ENCODE peak calls at places on chromosomes 13 and 19, in five cellular contexts. A, T, Z, F and B are unnamed samples.

GRCh38 chr19:49689133-49690072 is at the start of gene ADM5:
- DNase-seq in A (no peak), T (no peak), Z (no peak), F (peak), B (no peak)

GRCh38 chr13:29840585-29840984 is 9.8 kb downstream of the UBL3 start:
- DNase-seq in A (no peak), T (no peak), Z (no peak), F (no peak), B (no peak)

GRCh38 chr19:38816131-38816750 is 3.5 kb upstream of the LGALS4 start:
- DNase-seq in A (no peak), T (no peak), Z (no peak), F (no peak), B (no peak)

GRCh38 chr13:78736142-78736541 is 77.2 kb upstream of the OBI1 start:
- DNase-seq in A (no peak), T (no peak), Z (no peak), F (no peak), B (no peak)

GRCh38 chr19:16031872-16032200 is 44.5 kb upstream of the TPM4 start:
- DNase-seq in A (no peak), T (no peak), Z (no peak), F (no peak), B (no peak)

GRCh38 chr19:34500656-34501120 is 19.1 kb downstream of the WTIP start:
- DNase-seq in A (no peak), T (no peak), Z (no peak), F (no peak), B (no peak)

GRCh38 chr19:35357867-35358573 is at the start of gene FFAR3:
- DNase-seq in A (no peak), T (peak), Z (peak), F (no peak), B (peak)

GRCh38 chr19:32863841-32864240 is 5.7 kb downstream of the SLC7A9 start:
- DNase-seq in A (no peak), T (no peak), Z (no peak), F (no peak), B (no peak)

GRCh38 chr13:46469064-46469463 is 82.0 kb upstream of the RUBCNL start:
- DNase-seq in A (no peak), T (no peak), Z (no peak), F (no peak), B (peak)

GRCh38 chr19:6765738-6766356 is 1.4 kb downstream of the SH2D3A start:
- DNase-seq in A (no peak), T (no peak), Z (no peak), F (peak), B (no peak)

GRCh38 chr19:6761053-6761676 is 6.1 kb downstream of the SH2D3A start:
- DNase-seq in A (no peak), T (no peak), Z (no peak), F (no peak), B (no peak)

GRCh38 chr19:6754653-6755463 is 12.4 kb downstream of the SH2D3A start:
- DNase-seq in A (no peak), T (no peak), Z (no peak), F (no peak), B (no peak)

GRCh38 chr19:6766357-6767080 is 716 bp downstream of the SH2D3A start:
- DNase-seq in A (no peak), T (no peak), Z (no peak), F (no peak), B (no peak)

DNA sequence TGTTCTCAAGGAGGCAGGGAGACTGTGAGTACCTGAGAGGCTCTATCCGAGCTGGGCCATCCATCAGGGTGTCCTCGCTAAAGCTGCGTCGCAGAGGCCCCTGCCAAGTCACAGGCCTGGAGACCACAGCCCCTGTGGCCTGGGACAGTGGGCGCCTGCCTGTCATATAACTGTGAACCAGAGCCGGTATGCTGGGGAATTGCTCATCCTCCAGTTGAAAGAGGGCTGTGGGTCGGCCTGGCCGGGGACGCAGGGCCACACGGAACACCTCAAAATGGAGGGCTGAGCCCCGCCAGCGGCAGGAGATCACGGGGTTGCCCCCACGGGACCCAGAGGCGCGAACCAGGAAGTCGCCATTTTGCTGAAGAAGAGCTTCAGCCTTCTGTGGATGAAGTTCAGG is 6.6 kb downstream of the SH2D3A start:
- DNase-seq in A (no peak), T (no peak), Z (no peak), F (no peak), B (no peak)
- H3K4me3 ChIP-seq in A (no peak), T (no peak), Z (no peak), F (no peak), B (no peak)

DNA sequence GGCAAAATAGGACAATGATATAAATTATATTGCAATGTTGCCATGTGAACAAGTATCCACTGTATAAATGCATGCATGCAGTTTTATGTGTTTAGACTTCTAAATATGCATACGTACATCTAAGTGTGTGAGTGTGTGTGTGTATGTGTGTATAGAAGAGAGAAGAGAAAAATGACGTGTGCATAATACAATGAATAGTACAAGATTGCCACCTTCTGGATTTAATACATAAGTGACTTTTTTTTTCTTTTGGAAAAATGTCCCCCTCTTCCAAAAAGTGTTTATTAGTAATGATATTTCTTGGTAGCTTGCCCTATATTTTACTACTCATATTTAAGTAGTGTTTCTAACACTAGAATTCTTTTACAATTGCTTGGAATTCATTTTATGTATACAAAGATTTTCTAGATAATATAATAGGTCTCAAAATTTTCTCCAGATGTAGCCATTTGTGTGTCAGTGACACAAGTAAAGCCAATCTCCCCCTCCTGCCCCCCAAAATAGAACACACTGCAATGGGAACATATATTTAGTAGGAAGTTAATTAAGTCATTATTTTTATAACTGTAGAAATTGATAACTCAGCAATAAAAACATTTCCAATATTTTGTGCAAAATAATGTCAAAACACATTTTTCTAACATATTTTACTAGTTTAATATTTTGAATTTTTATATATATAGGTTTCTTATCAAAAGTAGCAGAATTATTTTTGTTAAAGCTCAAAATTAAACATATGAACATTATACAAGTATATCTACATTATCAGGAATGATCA is 783.3 kb upstream of the ATXN8OS start:
- DNase-seq in A (no peak), T (no peak), Z (no peak), F (no peak), B (peak)
- TF ChIP-seq CTCF in A (no peak), T (no peak), Z (no peak), F (no peak), B (peak)

GRCh38 chr19:51131780-51132680 is 7.3 kb downstream of the SIGLEC9 start:
- DNase-seq in A (no peak), T (peak), Z (peak), F (no peak), B (peak)
- H3K4me3 ChIP-seq in A (no peak), T (no peak), Z (no peak), F (no peak), B (no peak)

DNA sequence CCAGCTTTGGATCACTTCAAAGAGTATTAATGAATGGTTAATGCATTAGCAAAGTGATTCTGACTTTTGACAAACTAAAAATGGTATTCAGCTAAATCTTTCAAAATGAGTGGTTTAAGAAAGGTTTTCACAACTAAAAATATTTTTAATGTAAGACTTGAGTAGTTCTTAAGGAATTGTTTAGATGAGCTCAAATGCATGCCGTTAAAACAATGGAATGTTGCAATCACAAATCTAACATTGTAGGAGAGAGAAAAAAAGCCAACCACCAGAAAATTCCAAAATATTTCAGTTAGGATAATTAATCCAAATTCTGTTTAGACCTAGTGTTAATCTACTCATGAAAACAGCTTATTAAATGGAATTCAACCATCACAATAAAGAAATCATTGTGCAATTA is 1044.8 kb upstream of the SLC10A2 start:
- DNase-seq in A (no peak), T (no peak), Z (peak), F (no peak), B (peak)
- TF ChIP-seq CTCF in A (no peak), T (no peak), Z (no peak), F (no peak), B (no peak)

GRCh38 chr19:2627319-2627829 is 75.1 kb downstream of the GNG7 start:
- DNase-seq in A (peak), T (peak), Z (peak), F (peak), B (peak)
- H3K4me3 ChIP-seq in A (no peak), T (no peak), Z (no peak), F (no peak), B (no peak)

GRCh38 chr19:3674784-3675183 is 25.5 kb downstream of the PIP5K1C start:
- DNase-seq in A (no peak), T (no peak), Z (no peak), F (no peak), B (no peak)

GRCh38 chr19:3672575-3672948 is 27.7 kb downstream of the PIP5K1C start:
- DNase-seq in A (no peak), T (no peak), Z (no peak), F (no peak), B (no peak)

GRCh38 chr19:3673506-3674439 is 26.5 kb downstream of the PIP5K1C start:
- DNase-seq in A (no peak), T (no peak), Z (no peak), F (no peak), B (no peak)

GRCh38 chr19:3671680-3672574 is 28.3 kb downstream of the PIP5K1C start:
- DNase-seq in A (peak), T (no peak), Z (peak), F (no peak), B (peak)

DNA sequence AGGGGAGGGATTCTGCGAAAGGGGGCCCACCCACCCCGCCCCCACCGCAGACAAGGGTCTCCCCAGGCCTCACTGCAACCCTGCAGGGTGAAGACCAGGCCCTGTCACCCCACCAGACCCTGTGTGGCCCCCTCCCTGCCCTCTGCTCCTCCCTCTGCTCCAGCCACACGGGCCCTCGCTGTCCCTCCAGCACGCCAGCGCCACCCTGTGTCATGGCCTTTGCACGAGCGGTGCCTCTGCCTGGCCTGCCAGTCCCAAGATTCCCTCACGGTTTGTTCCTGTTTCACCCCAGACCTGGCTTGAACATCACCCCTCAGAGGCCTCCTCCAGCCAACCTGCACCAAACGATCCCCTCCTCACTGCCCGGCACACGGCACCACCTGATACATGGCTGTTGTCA is 27.3 kb downstream of the PIP5K1C start:
- DNase-seq in A (no peak), T (no peak), Z (no peak), F (no peak), B (no peak)
- TF ChIP-seq CTCF in A (no peak), T (no peak), Z (no peak), F (no peak), B (no peak)

GRCh38 chr19:48616041-48616436 is 1.2 kb upstream of the FAM83E start:
- DNase-seq in A (no peak), T (no peak), Z (no peak), F (no peak), B (no peak)

GRCh38 chr19:48618278-48618915 is 581 bp downstream of the RPL18 start:
- DNase-seq in A (no peak), T (no peak), Z (no peak), F (no peak), B (no peak)

GRCh38 chr19:48615145-48616040 is 517 bp upstream of the FAM83E start:
- DNase-seq in A (no peak), T (no peak), Z (no peak), F (no peak), B (no peak)

GRCh38 chr19:48617146-48617937 is 1.6 kb downstream of the RPL18 start:
- DNase-seq in A (no peak), T (no peak), Z (no peak), F (no peak), B (peak)

GRCh38 chr19:48616491-48617056 is 1.7 kb upstream of the FAM83E start:
- DNase-seq in A (no peak), T (no peak), Z (no peak), F (no peak), B (no peak)
- H3K4me3 ChIP-seq in A (no peak), T (no peak), Z (no peak), F (no peak), B (peak)

DNA sequence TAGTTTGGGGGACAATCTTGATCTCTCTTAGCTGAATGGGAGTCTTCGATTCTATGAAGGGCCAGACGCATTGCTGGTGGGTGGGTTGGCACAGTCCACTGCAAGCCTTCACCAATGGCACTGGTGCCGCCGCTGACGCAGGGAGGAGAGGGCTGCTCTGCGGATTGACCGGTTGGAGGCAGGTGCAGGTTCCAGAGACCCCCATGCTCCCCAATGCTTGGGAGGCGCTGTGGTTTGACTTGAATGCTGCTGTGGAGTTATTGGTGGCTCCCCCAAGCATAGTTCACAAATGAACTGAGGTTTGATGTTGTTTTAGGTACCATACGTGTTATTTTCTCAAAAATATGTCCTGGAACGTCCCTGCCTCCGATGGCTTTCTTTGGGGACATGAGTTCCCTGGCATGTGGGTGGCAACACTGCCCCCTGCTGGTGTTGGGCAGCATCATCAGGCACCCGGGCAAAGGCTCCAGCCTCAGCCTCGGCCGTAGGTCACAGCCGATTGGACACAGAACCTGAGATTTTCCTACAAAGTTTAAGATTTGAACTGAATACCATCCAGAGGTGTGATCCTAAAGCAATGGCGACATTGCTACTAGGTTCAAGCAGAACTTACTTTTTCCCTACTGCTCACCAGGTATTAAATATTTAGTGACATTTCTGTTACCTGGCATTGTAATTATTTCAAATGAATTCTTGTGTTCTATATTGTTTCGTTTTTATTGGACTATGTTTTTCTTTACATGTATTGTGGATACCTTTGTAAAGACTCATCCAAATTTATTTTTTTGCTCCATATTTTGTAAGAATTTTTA is 95.5 kb downstream of the ANKRD10 start:
- DNase-seq in A (peak), T (peak), Z (peak), F (peak), B (peak)
- TF ChIP-seq CTCF in A (peak), T (peak), Z (peak), F (peak), B (peak)

DNA sequence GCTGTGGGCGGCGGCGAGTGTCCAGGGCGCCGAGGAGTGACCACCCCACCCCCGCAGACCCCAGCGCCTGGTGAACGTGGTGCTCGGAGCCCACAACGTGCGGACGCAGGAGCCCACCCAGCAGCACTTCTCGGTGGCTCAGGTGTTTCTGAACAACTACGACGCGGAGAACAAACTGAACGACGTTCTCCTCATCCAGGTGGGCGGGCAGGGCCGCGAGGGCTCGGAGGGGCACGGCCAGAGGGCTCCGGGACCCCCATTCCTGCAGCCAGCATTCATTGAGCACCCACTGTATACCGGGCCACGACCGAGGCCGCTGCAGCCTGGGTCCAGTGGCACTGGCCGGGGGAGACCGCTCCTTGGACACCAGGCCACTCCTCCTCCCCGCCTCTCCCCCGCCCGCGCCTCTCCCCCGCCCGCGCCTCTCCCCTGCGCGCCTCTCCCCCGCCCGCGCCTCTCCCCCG is 3.1 kb downstream of the PRTN3 start:
- DNase-seq in A (no peak), T (no peak), Z (no peak), F (no peak), B (no peak)
- H3K4me3 ChIP-seq in A (no peak), T (no peak), Z (peak), F (no peak), B (no peak)

DNA sequence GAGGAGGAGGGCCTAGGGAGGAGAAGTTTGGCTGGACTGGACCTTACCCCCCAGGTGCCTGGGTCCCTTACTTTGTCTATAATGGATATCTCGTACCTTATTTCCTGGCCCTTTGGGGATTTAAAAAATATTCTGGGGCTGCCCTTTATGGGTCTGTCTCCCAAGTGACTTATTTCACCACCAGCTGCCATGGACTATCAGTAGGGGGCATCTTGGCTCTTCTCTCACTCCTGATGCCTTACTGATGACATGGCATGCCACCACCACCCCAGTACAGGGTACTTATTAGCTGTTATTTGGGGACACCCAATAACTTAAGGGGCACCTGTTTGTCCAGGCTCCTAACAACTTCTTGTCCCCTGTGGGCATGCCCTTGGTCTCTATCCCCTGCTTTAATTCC is 38.0 kb downstream of the NFIX start:
- DNase-seq in A (no peak), T (no peak), Z (no peak), F (no peak), B (no peak)
- TF ChIP-seq CTCF in A (no peak), T (peak), Z (peak), F (no peak), B (peak)